ENCODE peak calls at places on chromosomes 1 and 21, in five cellular contexts. Z, D, H, K and W are unnamed samples.

GRCh38 chr1:36645911-36646310 is 163.2 kb upstream of the CSF3R start:
- DNase-seq in Z (no peak), D (no peak), H (no peak), K (no peak), W (no peak)

GRCh38 chr1:109667452-109668122 is at the start of gene GSTM2:
- DNase-seq in Z (peak), D (peak), H (peak), K (peak), W (no peak)

GRCh38 chr1:234214911-234215892 is 158.1 kb upstream of the COA6 start:
- DNase-seq in Z (peak), D (no peak), H (no peak), K (no peak), W (peak)

GRCh38 chr1:237470712-237471310 is 419.9 kb downstream of the ZP4 start:
- DNase-seq in Z (no peak), D (no peak), H (no peak), K (no peak), W (no peak)

GRCh38 chr1:101236546-101237228 is at the start of gene S1PR1:
- DNase-seq in Z (peak), D (peak), H (peak), K (peak), W (no peak)

GRCh38 chr1:55426156-55426555 is 211.0 kb upstream of the USP24 start:
- DNase-seq in Z (no peak), D (no peak), H (no peak), K (no peak), W (no peak)

GRCh38 chr1:108704501-108704900 is 8.2 kb upstream of the FNDC7 start:
- DNase-seq in Z (no peak), D (no peak), H (no peak), K (peak), W (no peak)

GRCh38 chr21:15682977-15683376 is 46.8 kb upstream of the USP25 start:
- DNase-seq in Z (no peak), D (no peak), H (no peak), K (peak), W (no peak)